ENCODE peak calls at places on chromosome 11, in ten cellular contexts. B is mucosa of descending colon, N is hepatocyte, C is Peyer's patch, Y is right lobe of liver, F is colonic mucosa, E is esophagus squamous epithelium, V is foreskin fibroblast, D is AG04449, X is AG09309. I is an unnamed sample.

GRCh38 chr11:121246021-121246768 is 46.4 kb upstream of the SC5D start:
- DNase-seq in B (no peak), F (no peak), C (no peak), N (no peak), E (no peak), Y (no peak), X (no peak), V (no peak), D (no peak), I (no peak)

GRCh38 chr11:83033972-83034672 is 37.6 kb downstream of the RAB30 start:
- DNase-seq in D (no peak), V (peak), E (no peak), Y (no peak), B (peak), X (peak), F (peak), C (no peak), N (peak), I (no peak)

GRCh38 chr11:99020324-99021225 is at the start of gene CNTN5:
- DNase-seq in F (peak), E (no peak), D (no peak), C (no peak), N (peak), Y (no peak), B (peak), V (peak), X (no peak), I (peak)

GRCh38 chr11:19703211-19703610 is 9.4 kb upstream of the NAV2 start:
- DNase-seq in F (no peak), B (no peak), C (no peak), E (no peak), D (no peak), Y (no peak), V (peak), N (no peak), X (no peak), I (no peak)

GRCh38 chr11:34161812-34162506 is 56.5 kb downstream of the NAT10 start:
- DNase-seq in C (no peak), N (no peak), B (no peak), V (no peak), F (no peak), Y (no peak), E (no peak), X (no peak), D (no peak), I (no peak)

GRCh38 chr11:44011797-44012196 is 36.0 kb upstream of the ACCSL start:
- DNase-seq in N (no peak), F (peak), X (no peak), V (peak), Y (no peak), D (no peak), C (no peak), B (no peak), E (no peak), I (no peak)

GRCh38 chr11:44304091-44305084 is 5.6 kb downstream of the ALX4 start:
- DNase-seq in Y (no peak), F (no peak), N (no peak), E (no peak), X (no peak), V (no peak), D (no peak), C (no peak), B (no peak), I (no peak)

GRCh38 chr11:63573881-63574855 is 11.0 kb upstream of the PLAAT2 start:
- DNase-seq in E (no peak), D (no peak), Y (peak), X (peak), F (peak), C (peak), B (peak), N (peak), V (peak), I (no peak)

GRCh38 chr11:3866206-3866605 is 10.7 kb downstream of the STIM1 start:
- DNase-seq in F (no peak), E (no peak), Y (peak), C (no peak), N (no peak), X (no peak), D (no peak), B (no peak), V (no peak), I (no peak)

GRCh38 chr11:8672346-8672745 is 10.1 kb downstream of the TRIM66 start:
- DNase-seq in V (no peak), F (no peak), D (no peak), N (no peak), E (no peak), Y (no peak), C (no peak), B (no peak), X (no peak), I (no peak)

GRCh38 chr11:66607126-66607834 is 9.2 kb upstream of the RBM14 start:
- DNase-seq in N (peak), B (peak), Y (peak), E (no peak), F (peak), V (peak), D (no peak), C (no peak), X (peak), I (no peak)

GRCh38 chr11:86906198-86906597 is 49.0 kb downstream of the FZD4 start:
- DNase-seq in B (no peak), F (no peak), V (no peak), Y (no peak), D (no peak), C (no peak), X (no peak), N (no peak), E (no peak), I (no peak)

GRCh38 chr11:101797335-101797734 is 117.5 kb upstream of the CEP126 start:
- DNase-seq in X (no peak), D (no peak), V (peak), N (no peak), B (no peak), F (no peak), C (no peak), Y (no peak), E (no peak), I (no peak)

GRCh38 chr11:45641961-45642360 is 23.5 kb downstream of the CHST1 start:
- DNase-seq in D (no peak), X (no peak), C (no peak), E (no peak), F (no peak), Y (no peak), N (no peak), B (no peak), V (no peak), I (no peak)

GRCh38 chr11:120801801-120802689 is 221.9 kb upstream of the TBCEL start:
- DNase-seq in E (no peak), B (peak), X (peak), F (peak), C (peak), Y (peak), D (no peak), N (peak), V (peak), I (no peak)

GRCh38 chr11:28833670-28834069 is 725.5 kb downstream of the METTL15 start:
- DNase-seq in C (no peak), Y (no peak), V (peak), E (no peak), D (peak), F (no peak), N (no peak), X (peak), B (no peak), I (no peak)

GRCh38 chr11:94128746-94129504 is at the start of gene PANX1:
- DNase-seq in C (peak), D (no peak), V (peak), X (no peak), E (peak), B (peak), N (peak), F (peak), Y (peak), I (peak)

GRCh38 chr11:57804466-57804865 is 42.9 kb downstream of the CTNND1 start:
- DNase-seq in D (no peak), V (no peak), F (no peak), N (no peak), E (no peak), C (no peak), B (no peak), Y (no peak), X (no peak), I (no peak)

GRCh38 chr11:11748706-11749365 is 92.9 kb upstream of the USP47 start:
- DNase-seq in E (no peak), D (no peak), Y (no peak), B (no peak), N (no peak), X (peak), V (peak), C (no peak), F (no peak), I (no peak)

GRCh38 chr11:67504023-67504949 is 877 bp downstream of the PITPNM1 start:
- DNase-seq in B (no peak), C (no peak), N (peak), Y (no peak), F (no peak), X (no peak), D (no peak), E (no peak), V (peak), I (no peak)

GRCh38 chr11:74037309-74037708 is 28.4 kb upstream of the UCP3 start:
- DNase-seq in V (peak), C (no peak), Y (no peak), E (no peak), N (no peak), D (no peak), B (no peak), X (no peak), F (no peak), I (no peak)

GRCh38 chr11:48073031-48073861 is 92.9 kb downstream of the PTPRJ start:
- DNase-seq in V (no peak), Y (no peak), X (no peak), N (no peak), F (no peak), E (no peak), B (no peak), C (no peak), D (no peak), I (no peak)

GRCh38 chr11:130121430-130121978 is 38.1 kb upstream of the ST14 start:
- DNase-seq in X (no peak), V (peak), F (no peak), E (no peak), N (no peak), B (no peak), D (peak), C (no peak), Y (no peak), I (no peak)

GRCh38 chr11:36149538-36150242 is 139.5 kb downstream of the COMMD9 start:
- DNase-seq in N (peak), E (no peak), F (peak), D (peak), C (no peak), V (peak), Y (no peak), B (peak), X (peak), I (peak)

GRCh38 chr11:19079643-19080440 is 19.3 kb upstream of the MRGPRX2 start:
- DNase-seq in N (peak), F (peak), C (no peak), D (peak), E (no peak), V (peak), X (peak), Y (no peak), B (no peak), I (peak)

GRCh38 chr11:17148536-17148935 is 59.2 kb downstream of the PIK3C2A start:
- DNase-seq in E (no peak), B (no peak), N (no peak), D (peak), Y (no peak), X (no peak), F (no peak), V (no peak), C (no peak), I (no peak)

GRCh38 chr11:130213979-130214281 is 54.3 kb downstream of the ST14 start:
- DNase-seq in X (no peak), V (no peak), N (no peak), E (no peak), B (no peak), F (no peak), Y (peak), C (no peak), D (no peak), I (peak)

GRCh38 chr11:47220401-47220821 is 5.6 kb downstream of the DDB2 start:
- DNase-seq in E (no peak), F (no peak), N (no peak), C (no peak), D (no peak), Y (no peak), V (peak), X (peak), B (no peak), I (no peak)

GRCh38 chr11:44775366-44776356 is 48.9 kb downstream of the TSPAN18 start:
- DNase-seq in E (no peak), X (no peak), F (peak), C (peak), D (no peak), V (peak), N (peak), Y (peak), B (peak), I (no peak)

GRCh38 chr11:113644605-113645004 is 61.5 kb downstream of the TMPRSS5 start:
- DNase-seq in B (no peak), D (no peak), N (no peak), C (no peak), Y (no peak), V (no peak), F (no peak), E (no peak), X (no peak), I (no peak)

GRCh38 chr11:113647856-113648255 is 58.3 kb downstream of the TMPRSS5 start:
- DNase-seq in C (no peak), V (no peak), E (no peak), F (no peak), X (no peak), N (no peak), Y (no peak), B (no peak), D (no peak), I (no peak)

GRCh38 chr11:113645593-113646349 is 60.3 kb downstream of the TMPRSS5 start:
- DNase-seq in C (no peak), B (no peak), E (no peak), X (no peak), F (no peak), V (no peak), D (no peak), Y (no peak), N (peak), I (no peak)

GRCh38 chr11:113647108-113647507 is 59.0 kb downstream of the TMPRSS5 start:
- DNase-seq in F (no peak), E (no peak), D (no peak), X (no peak), V (no peak), B (no peak), Y (no peak), N (no peak), C (no peak), I (no peak)

DNA sequence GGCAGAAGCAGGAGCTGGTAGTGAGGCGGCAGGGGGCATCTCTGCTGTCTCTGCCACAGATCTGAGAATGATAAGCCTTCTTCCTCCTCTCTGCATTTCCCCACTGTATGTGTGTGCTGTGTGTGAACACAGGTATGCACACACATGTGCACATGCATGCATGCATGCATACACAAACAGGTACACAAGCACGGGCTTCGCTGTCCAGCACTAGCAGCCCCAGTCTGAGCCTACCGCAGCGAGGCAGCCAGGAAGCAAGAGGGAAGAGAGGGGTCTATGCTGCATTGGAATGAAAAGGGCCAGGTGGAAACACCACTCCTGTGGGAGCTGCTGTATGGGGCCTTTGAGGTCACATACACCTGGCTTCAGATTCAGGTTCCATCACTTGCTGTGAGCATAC is 62.4 kb downstream of the TMPRSS5 start:
- DNase-seq in B (no peak), N (no peak), D (no peak), Y (no peak), X (no peak), C (no peak), F (no peak), E (no peak), V (no peak), I (no peak)
- H3K4me3 ChIP-seq in B (no peak), N (no peak), D (no peak), Y (no peak), X (no peak), C (no peak), F (no peak), E (no peak), V (no peak), I (no peak)

GRCh38 chr11:119691701-119692546 is 37.1 kb downstream of the NECTIN1 start:
- DNase-seq in X (no peak), F (no peak), B (no peak), N (no peak), C (no peak), V (no peak), D (no peak), E (no peak), Y (no peak), I (peak)

GRCh38 chr11:119693253-119693815 is 35.7 kb downstream of the NECTIN1 start:
- DNase-seq in B (no peak), N (no peak), V (no peak), X (no peak), D (no peak), Y (no peak), E (no peak), C (no peak), F (no peak), I (no peak)

GRCh38 chr11:119692547-119692834 is 36.5 kb downstream of the NECTIN1 start:
- DNase-seq in N (no peak), F (no peak), C (no peak), B (no peak), X (no peak), E (no peak), D (no peak), Y (no peak), V (no peak), I (no peak)

GRCh38 chr11:119696378-119697157 is 32.4 kb downstream of the NECTIN1 start:
- DNase-seq in B (peak), N (peak), E (no peak), V (no peak), Y (no peak), F (peak), D (no peak), C (no peak), X (no peak), I (peak)

GRCh38 chr11:119694334-119694733 is 34.7 kb downstream of the NECTIN1 start:
- DNase-seq in N (no peak), Y (peak), F (peak), V (no peak), C (no peak), X (no peak), E (no peak), B (peak), D (no peak), I (no peak)
- TF ChIP-seq CTCF in N (no peak), Y (peak), F (no peak), V (no peak), C (peak), X (no peak), E (no peak), B (no peak), D (no peak), I (peak)

DNA sequence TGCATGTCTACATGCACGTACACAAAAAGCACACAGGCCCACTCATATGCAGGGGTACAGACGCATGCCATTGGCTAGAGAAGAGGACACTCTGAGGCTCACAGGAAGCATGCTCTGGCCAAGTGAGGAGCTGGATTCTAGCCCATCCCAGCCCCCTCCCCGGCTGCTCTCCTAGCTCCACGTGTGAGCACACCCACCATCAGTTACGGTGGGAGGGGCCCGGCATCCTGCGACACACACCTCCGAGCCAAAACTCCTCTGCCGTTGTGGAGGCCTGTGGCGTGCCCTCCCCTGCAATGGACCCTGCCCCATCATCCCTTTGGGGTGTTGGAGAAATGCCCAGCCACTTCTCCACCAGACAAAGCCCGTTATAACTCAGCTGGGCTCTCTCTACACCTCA is 15.1 kb upstream of the IGSF9B start:
- DNase-seq in C (no peak), V (no peak), N (no peak), D (no peak), E (no peak), F (no peak), Y (no peak), B (no peak), X (no peak), I (no peak)
- H3K4me3 ChIP-seq in C (no peak), V (no peak), N (no peak), D (no peak), E (no peak), F (no peak), Y (no peak), B (no peak), X (no peak), I (no peak)

GRCh38 chr11:68966894-68967780 is 13.6 kb downstream of the MRGPRD start:
- DNase-seq in B (no peak), E (no peak), D (no peak), X (no peak), Y (peak), V (no peak), C (no peak), F (no peak), N (no peak), I (no peak)

GRCh38 chr11:68969386-68969785 is 11.4 kb downstream of the MRGPRD start:
- DNase-seq in C (no peak), Y (no peak), F (no peak), D (no peak), N (no peak), V (no peak), B (no peak), E (no peak), X (no peak), I (no peak)

GRCh38 chr11:68970921-68971636 is 9.7 kb downstream of the MRGPRD start:
- DNase-seq in V (no peak), Y (peak), N (no peak), D (no peak), B (no peak), F (no peak), E (no peak), C (no peak), X (no peak), I (no peak)

GRCh38 chr11:68965901-68966868 is 14.6 kb downstream of the MRGPRD start:
- DNase-seq in D (no peak), E (no peak), X (no peak), F (no peak), B (no peak), N (no peak), C (no peak), Y (peak), V (no peak), I (no peak)

DNA sequence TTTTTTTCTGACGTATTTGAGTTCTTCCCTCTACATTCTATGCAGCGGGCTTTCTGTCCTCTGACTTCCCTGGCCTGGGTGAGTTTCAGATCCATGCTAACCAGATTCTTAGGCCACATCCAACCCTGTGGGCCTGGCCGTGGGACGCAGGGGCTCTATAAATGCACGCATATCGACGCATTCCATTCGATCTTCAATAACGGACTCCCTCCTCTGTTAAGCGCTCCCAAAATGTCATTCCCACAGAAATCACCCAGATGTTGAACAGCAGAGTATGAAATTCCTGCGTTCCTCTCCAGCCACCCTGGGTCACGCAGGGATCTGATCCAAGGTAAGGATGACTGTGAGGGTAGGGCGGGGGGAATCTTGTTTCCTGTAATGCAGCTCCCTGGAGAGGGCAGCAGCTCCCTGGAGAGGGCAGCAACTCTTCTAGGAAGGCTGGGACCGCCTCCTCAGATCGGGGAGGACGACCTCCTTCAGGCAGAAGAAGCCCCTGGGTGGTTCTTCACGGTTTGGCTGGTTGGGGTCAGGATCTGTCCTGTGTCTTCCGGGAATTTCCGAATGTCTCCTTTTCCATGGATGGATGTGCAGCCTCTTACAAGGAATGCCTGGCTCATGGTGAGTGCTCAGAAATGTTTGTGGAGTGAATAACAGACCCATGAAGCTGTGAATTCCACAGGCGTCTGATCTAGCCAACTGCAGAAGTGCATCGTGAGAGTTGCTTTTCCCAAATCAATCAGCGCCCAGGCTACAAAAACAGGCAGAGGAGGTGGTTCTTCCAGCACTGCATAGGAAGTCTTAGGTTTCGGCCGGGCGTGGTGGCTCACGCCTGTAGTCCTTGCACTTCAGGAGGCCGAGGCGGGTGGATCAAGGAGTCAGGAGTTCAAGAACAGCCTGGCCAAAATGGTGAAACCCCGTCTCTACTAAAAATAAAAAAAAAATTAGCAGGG is 12.2 kb downstream of the MRGPRD start:
- DNase-seq in Y (peak), B (peak), N (no peak), C (no peak), X (no peak), V (peak), F (no peak), E (no peak), D (no peak), I (no peak)
- TF ChIP-seq CTCF in Y (no peak), B (no peak), N (no peak), C (no peak), X (peak), V (peak), F (no peak), E (no peak), D (peak), I (no peak)

I was measured in RWPE2.